ENCODE peak calls at places on chromosomes 1 and 21, in seven cellular contexts. M, E, Y, O, D, W and H are unnamed samples.

GRCh38 chr1:53197301-53198205 is 929 bp downstream of the CPT2 start:
- DNase-seq in Y (no peak), M (no peak), E (peak; percentile 34), O (no peak), W (no peak), D (no peak), H (peak; percentile 27)

GRCh38 chr1:18485227-18485626 is 4.5 kb downstream of the KLHDC7A start:
- DNase-seq in W (no peak), E (no peak), Y (no peak), D (peak; percentile 1), M (no peak), O (no peak), H (no peak)

GRCh38 chr1:228149341-228150020 is at the start of gene GJC2:
- DNase-seq in Y (no peak), W (no peak), M (no peak), O (peak; percentile 66), E (peak; percentile 35), D (no peak), H (no peak)

GRCh38 chr1:67832737-67833594 is at the start of gene GNG12:
- DNase-seq in W (peak; percentile 69), E (peak; percentile 71), O (peak; percentile 68), Y (peak; percentile 78), D (peak; percentile 82), M (no peak), H (peak; percentile 74)

GRCh38 chr1:234149217-234149616 is 224.0 kb upstream of the COA6 start:
- DNase-seq in E (no peak), W (no peak), O (no peak), M (no peak), Y (no peak), D (no peak), H (peak; percentile 19)

GRCh38 chr1:164559342-164560070 is 522 bp downstream of the PBX1 start:
- DNase-seq in O (peak; percentile 31), E (peak; percentile 39), D (peak; percentile 78), W (peak; percentile 39), Y (peak; percentile 52), M (no peak), H (no peak)

GRCh38 chr21:39022901-39023693 is 160.2 kb downstream of the PSMG1 start:
- DNase-seq in E (peak; percentile 84), O (peak; percentile 82), M (no peak), D (peak; percentile 88), W (peak; percentile 80), Y (no peak), H (peak; percentile 40)

GRCh38 chr1:214762902-214763301 is 159.9 kb downstream of the CENPF start:
- DNase-seq in M (no peak), O (no peak), E (no peak), W (no peak), Y (no peak), D (no peak), H (no peak)

GRCh38 chr1:171467626-171468025 is 17.7 kb upstream of the PRRC2C start:
- DNase-seq in M (no peak), D (no peak), O (no peak), E (no peak), Y (no peak), W (no peak), H (no peak)

GRCh38 chr1:233424727-233425222 is 97.3 kb downstream of the MAP3K21 start:
- DNase-seq in O (no peak), W (no peak), Y (peak; percentile 45), M (no peak), E (peak; percentile 13), D (no peak), H (peak; percentile 7)

GRCh38 chr1:204670152-204670927 is 15.2 kb downstream of the LRRN2 start:
- DNase-seq in E (peak; percentile 58), O (no peak), W (no peak), M (peak; percentile 3), D (no peak), Y (no peak), H (peak; percentile 76)

GRCh38 chr1:180603850-180604226 is 28.0 kb upstream of the XPR1 start:
- DNase-seq in Y (no peak), W (no peak), M (no peak), E (no peak), D (no peak), O (no peak), H (no peak)

GRCh38 chr1:174413632-174414031 is 34.1 kb upstream of the GPR52 start:
- DNase-seq in E (peak; percentile 27), W (no peak), Y (peak; percentile 22), O (no peak), D (no peak), M (no peak), H (peak; percentile 37)

GRCh38 chr1:203342192-203342940 is 8.6 kb downstream of the FMOD start:
- DNase-seq in W (peak; percentile 53), Y (peak; percentile 52), M (no peak), O (peak; percentile 43), E (peak; percentile 49), D (no peak), H (peak; percentile 40)

DNA sequence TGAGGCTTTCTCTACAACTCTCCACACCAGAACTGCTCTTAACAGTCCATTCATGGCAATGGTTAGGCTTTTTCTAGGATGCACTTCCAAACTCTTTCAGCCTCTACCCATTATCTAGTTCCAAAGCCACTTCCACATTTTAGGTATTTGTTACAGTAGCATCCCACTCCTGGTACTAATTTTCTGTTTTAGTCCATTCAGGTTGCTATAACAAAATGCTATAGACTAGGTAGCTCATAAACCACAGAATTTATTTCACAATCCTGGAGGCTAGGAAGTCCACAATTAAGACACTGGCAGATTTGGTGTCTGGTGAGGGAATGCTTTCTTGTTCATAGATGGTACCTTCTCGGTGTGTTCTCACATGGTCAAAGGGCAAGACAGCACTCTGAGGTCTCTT is 17.3 kb upstream of the EPS8L3 start:
- DNase-seq in O (no peak), Y (no peak), W (no peak), E (no peak), M (no peak), D (no peak), H (no peak)
- H3K4me3 ChIP-seq in O (no peak overlapping the region), Y (no peak overlapping the region), W (no peak overlapping the region), E (no peak overlapping the region), M (no peak overlapping the region), D (no peak overlapping the region), H (no peak overlapping the region)

DNA sequence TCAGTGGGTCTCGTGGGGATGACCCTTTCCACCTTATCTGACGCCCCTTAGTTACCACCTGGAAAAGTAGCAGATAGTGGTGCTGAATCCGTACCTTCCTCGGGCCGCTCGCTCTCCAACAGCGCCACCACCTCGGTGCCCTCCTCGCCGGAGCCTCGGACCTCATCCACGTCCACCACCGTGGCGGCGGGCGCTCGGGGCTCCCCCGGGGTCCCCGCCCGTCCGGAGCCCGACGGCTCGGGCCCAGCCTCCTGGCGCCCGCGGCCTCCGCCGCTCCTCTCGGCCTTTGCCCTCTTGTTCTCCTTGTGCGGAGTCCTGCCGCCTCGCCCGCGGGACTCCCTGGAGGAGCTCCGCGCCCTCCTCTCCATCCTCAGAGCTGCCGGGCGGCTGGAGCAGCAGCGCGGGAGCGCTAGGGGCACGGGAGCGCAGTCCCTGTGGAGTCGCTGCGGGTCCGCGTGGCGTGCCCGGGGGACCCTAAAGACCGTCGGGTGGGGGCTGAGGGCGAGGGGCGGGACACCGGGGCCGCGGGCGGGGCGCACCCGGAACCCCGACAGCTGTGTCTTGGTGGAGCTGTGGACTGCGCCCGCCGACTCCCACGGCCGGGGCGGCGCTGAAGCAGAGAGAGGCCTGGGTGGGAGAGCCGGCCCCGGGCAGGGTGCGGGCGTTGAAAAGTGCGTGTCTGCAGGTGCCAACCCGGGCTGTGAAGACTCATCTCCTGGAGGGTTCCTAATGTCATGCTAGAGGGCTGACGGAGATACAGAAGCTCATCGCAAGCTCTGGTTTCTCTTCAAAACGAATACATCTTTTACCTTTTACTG is at the start of gene NPHS2:
- DNase-seq in M (no peak), Y (no peak), E (no peak), W (no peak), O (no peak), D (no peak), H (no peak)
- H3K4me3 ChIP-seq in M (no peak within 1 kb of the TSS), Y (no peak within 1 kb of the TSS), E (no peak within 1 kb of the TSS), W (no peak within 1 kb of the TSS), O (no peak within 1 kb of the TSS), D (no peak within 1 kb of the TSS), H (no peak within 1 kb of the TSS)

DNA sequence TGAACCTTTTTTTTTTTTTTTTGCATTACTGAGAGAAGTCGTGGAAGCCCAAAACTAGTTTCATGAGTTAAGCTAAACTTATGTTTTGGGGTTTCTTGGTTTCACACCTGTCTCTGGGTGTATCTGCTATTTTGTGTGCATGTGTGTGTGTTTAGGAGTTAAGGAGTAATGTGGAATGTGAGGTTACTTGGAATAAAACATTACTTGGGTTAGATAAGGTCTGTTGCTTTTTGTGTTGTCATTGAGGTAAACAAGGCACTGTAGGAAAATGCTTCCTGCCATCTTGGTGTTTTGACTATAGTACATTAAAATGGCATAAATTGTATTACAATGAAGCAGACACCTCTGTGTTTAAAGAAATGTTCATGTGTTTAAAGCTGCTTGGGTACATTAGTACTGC is 2.9 kb downstream of the TENT5C start:
- DNase-seq in D (no peak), M (no peak), Y (no peak), W (no peak), O (no peak), E (no peak), H (no peak)
- H3K4me3 ChIP-seq in D (no peak overlapping the region), M (no peak overlapping the region), Y (no peak overlapping the region), W (no peak overlapping the region), O (no peak overlapping the region), E (no peak overlapping the region), H (no peak overlapping the region)

DNA sequence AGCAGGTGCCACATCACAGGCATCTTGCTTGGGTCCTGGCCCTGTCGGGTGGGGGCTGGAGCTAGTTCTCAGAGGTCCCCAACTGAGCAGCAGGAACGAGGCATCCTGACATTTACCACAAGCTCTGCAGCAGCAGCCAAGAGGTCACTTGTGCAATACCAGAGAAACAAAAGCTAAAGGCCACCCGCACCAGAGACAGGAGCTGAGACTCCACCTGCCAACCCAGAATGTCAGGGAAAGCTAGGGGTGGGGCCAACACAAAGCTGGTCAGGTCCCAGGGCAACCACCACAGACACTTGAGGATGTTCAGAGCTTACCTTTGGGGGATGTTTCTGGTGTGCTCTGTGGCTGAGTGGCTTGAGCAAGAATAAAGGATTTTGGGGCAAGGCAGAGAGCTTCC is 13.6 kb upstream of the SYT6 start:
- DNase-seq in D (no peak), O (no peak), M (no peak), W (no peak), E (no peak), Y (no peak), H (no peak)
- H3K4me3 ChIP-seq in D (no peak overlapping the region), O (no peak overlapping the region), M (no peak overlapping the region), W (no peak overlapping the region), E (no peak overlapping the region), Y (no peak overlapping the region), H (no peak overlapping the region)

GRCh38 chr1:72693899-72694298 is 411.6 kb upstream of the NEGR1 start:
- DNase-seq in Y (no peak), M (no peak), E (no peak), W (no peak), O (no peak), D (no peak), H (no peak)
- H3K4me3 ChIP-seq in Y (no peak overlapping the region), M (no peak overlapping the region), E (no peak overlapping the region), W (no peak overlapping the region), O (no peak overlapping the region), D (no peak overlapping the region), H (no peak overlapping the region)